ENCODE peak calls at places on chromosomes 11 and 22, in six cellular contexts. O, M, Y, H, V and R are unnamed samples.
A peak's percentile ranks its signal among the peaks of the same experiment; 100 is the strongest.

GRCh38 chr11:132772712-132773545 is 759.4 kb downstream of the OPCML start:
- DNase-seq in O (no peak), H (no peak), M (no peak), V (no peak), Y (no peak), R (no peak)

GRCh38 chr11:64642876-64643257 is 51.8 kb downstream of the SLC22A12 start:
- DNase-seq in Y (no peak), H (no peak), M (no peak), V (no peak), O (no peak), R (no peak)

GRCh38 chr11:35006389-35007128 is 90.1 kb downstream of the PDHX start:
- DNase-seq in V (no peak), M (no peak), H (no peak), O (no peak), Y (no peak), R (no peak)

GRCh38 chr22:36339171-36340065 is 48.3 kb downstream of the MYH9 start:
- DNase-seq in O (no peak), Y (no peak), H (no peak), M (no peak), V (no peak), R (no peak)

GRCh38 chr11:80846979-80847378 is 1406.1 kb upstream of the TENM4 start:
- DNase-seq in M (no peak), V (no peak), Y (no peak), H (no peak), O (no peak), R (no peak)

GRCh38 chr22:39259698-39260097 is 14.9 kb upstream of the PDGFB start:
- DNase-seq in V (no peak), H (no peak), Y (no peak), M (no peak), O (no peak), R (no peak)

GRCh38 chr11:113401718-113402117 is 14.1 kb downstream of the ANKK1 start:
- DNase-seq in V (peak; percentile 89), O (no peak), H (peak; percentile 91), M (no peak), Y (peak; percentile 93), R (no peak)

GRCh38 chr11:46273511-46274205 is 3.8 kb upstream of the CREB3L1 start:
- DNase-seq in Y (no peak), M (no peak), H (no peak), V (no peak), O (no peak), R (no peak)

GRCh38 chr22:29202231-29203192 is 3.2 kb upstream of the EMID1 start:
- DNase-seq in H (peak; percentile 71), Y (peak; percentile 72), M (no peak), O (peak; percentile 12), V (no peak), R (peak; percentile 38)

GRCh38 chr11:62505784-62506145 is 40.8 kb downstream of the AHNAK start:
- DNase-seq in Y (no peak), V (no peak), M (no peak), H (no peak), O (no peak), R (no peak)

GRCh38 chr22:50713571-50714056 is 24.4 kb upstream of the ACR start:
- DNase-seq in Y (no peak), V (no peak), M (peak; percentile 62), O (no peak), H (peak; percentile 28), R (no peak)

GRCh38 chr11:60500276-60500935 is 7.8 kb downstream of the MS4A12 start:
- DNase-seq in V (no peak), O (no peak), H (no peak), Y (no peak), M (no peak), R (no peak)

GRCh38 chr11:60502221-60502775 is 9.7 kb downstream of the MS4A12 start:
- DNase-seq in H (no peak), V (no peak), M (no peak), O (no peak), Y (no peak), R (no peak)

GRCh38 chr11:60493454-60493853 is 876 bp downstream of the MS4A12 start:
- DNase-seq in H (no peak), V (no peak), O (no peak), M (no peak), Y (no peak), R (no peak)

GRCh38 chr11:60498853-60499252 is 6.3 kb downstream of the MS4A12 start:
- DNase-seq in O (no peak), H (no peak), Y (no peak), V (no peak), M (no peak), R (no peak)

GRCh38 chr11:60498399-60498798 is 5.8 kb downstream of the MS4A12 start:
- DNase-seq in M (no peak), Y (no peak), O (no peak), H (no peak), V (no peak), R (no peak)
- H3K27ac ChIP-seq in M (no peak overlapping the region), Y (no peak overlapping the region), O (no peak overlapping the region), H (no peak overlapping the region), V (no peak overlapping the region), R (no peak overlapping the region)

DNA sequence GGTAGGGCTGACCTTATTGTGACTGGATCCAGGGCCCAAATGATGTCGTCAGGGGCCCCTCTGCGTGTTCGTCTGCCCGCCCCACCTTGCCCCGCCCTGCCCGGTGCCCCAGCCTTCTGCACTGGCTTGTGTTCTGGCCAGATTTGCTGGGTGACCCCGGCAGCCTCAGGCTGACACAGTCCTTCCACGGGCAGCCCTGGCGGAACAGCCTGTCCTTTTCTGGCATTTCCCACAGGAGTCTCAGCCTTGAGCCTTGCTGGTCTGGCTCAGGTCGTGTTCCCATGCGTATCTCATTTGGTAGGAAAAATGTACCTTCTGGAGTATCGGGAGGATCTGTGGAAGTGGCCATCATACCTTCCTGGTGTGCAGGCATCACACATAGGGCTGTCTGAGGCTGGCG is 31.0 kb downstream of the IGHMBP2 start:
- DNase-seq in M (no peak), O (no peak), Y (no peak), V (no peak), H (no peak), R (no peak)
- H3K36me3 ChIP-seq in M (peaks cover 12% of the 10 kb centered on the region), O (peaks cover 62% of the 10 kb centered on the region), Y (no peaks in the 10 kb centered on the region), V (peaks cover 81% of the 10 kb centered on the region), H (peaks cover 7% of the 10 kb centered on the region), R (peaks cover 23% of the 10 kb centered on the region)

DNA sequence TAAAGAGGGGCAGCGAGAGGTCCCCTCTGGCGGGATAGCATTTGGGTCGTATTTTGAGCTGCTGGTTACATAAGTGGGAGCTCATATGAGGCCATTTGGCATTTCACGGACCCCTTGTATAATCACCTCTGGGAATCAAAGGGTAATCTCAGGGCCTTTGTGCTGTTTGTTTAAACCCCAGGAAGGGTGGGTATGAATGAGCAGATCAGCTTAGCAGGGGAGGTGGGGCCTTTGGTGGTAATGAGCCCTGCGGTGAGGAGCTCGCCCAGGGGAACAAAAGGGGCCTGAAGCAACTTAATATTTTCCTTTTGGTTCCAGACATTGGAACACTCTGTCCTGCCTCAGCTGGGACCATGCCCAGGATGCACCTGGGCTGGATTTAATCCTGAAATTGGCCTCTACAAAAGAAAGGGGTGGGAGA is 10.2 kb downstream of the TSKU start:
- DNase-seq in M (peak; percentile 67), H (no peak), V (no peak), O (no peak), Y (peak; percentile 36), R (no peak)
- H3K27ac ChIP-seq in M (peak overlapping the region; percentile 20), H (peak overlapping the region; percentile 23), V (no peak overlapping the region), O (no peak overlapping the region), Y (no peak overlapping the region), R (no peak overlapping the region)

DNA sequence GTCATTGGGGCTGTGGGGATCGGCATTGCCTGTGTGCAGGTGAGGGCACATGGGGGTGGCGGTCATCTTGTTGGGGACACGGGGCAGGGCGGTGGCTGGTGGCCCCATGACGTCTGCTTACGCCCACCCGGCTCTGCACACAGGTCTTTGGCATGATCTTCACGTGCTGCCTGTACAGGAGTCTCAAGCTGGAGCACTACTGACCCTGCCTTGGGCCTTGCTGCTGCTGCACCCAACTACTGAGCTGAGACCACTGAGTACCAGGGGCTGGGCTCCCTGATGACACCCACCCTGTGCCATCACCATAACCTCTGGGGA is 4.4 kb downstream of the POLR2L start:
- DNase-seq in O (no peak), M (no peak), Y (peak; percentile 58), H (no peak), V (no peak), R (no peak)
- H3K36me3 ChIP-seq in O (peaks cover 13% of the 10 kb centered on the region), M (peaks cover 18% of the 10 kb centered on the region), Y (no peaks in the 10 kb centered on the region), H (peaks cover 8% of the 10 kb centered on the region), V (peaks cover 50% of the 10 kb centered on the region), R (no peaks in the 10 kb centered on the region)

DNA sequence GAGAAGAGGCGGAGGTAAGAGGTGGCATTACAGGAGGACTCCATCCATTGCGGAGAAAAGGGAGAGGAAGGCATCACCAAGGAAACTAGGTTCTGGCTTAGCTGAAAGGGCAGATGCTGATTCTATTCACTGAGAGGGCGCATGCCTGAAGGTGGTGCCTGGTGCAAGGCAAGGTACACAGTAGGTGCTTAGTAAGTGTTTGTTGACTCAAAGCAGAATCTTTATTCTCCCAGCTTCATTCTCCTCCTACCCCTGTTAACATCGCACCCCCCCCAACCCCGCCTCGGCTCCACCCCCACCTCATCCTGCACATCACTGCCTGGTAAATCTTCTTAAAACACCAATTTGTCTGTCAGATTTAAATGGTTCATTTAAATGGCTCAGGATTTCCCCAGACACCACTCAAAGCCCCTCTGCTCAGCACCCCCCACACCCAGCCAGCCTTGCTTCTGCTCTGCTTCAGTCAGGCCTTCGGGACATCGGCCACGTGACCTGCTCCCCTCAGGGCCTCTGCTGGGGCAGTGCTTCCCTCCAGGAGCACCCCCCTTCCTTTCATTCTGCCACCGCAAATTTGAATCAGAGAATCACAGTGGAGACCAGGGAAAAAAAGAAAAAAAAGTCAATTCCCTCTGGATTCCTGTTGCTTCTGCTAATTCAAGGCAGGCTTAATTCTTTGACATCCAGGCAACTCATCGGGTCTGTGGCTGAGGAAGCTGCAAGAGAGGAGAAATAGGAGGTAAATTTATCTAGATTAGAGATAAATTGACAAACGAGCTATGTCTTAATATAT is 17.8 kb upstream of the RCN1 start:
- DNase-seq in V (no peak), M (no peak), O (no peak), H (no peak), Y (no peak), R (no peak)
- H3K27ac ChIP-seq in V (no peak overlapping the region), M (no peak overlapping the region), O (no peak overlapping the region), H (no peak overlapping the region), Y (no peak overlapping the region), R (no peak overlapping the region)